ENCODE peak calls at places on chromosomes 11 and 22, in seven cellular contexts. E is HCT116, P is A549, K is HepG2, J is H1, V is SK-N-SH, S is GM12878. M is an unnamed sample.

GRCh38 chr11:93512073-93512475 is 31.1 kb downstream of the SMCO4 start:
- DNase-seq in V (no peak), E (no peak), P (no peak), K (no peak), J (no peak), S (peak; percentile 64), M (no peak)

GRCh38 chr22:27467039-27467438 is 334.5 kb downstream of the MN1 start:
- DNase-seq in P (no peak), V (no peak), S (no peak), E (no peak), K (no peak), J (no peak), M (no peak)

GRCh38 chr11:68372114-68372513 is 59.7 kb downstream of the LRP5 start:
- DNase-seq in J (no peak), V (no peak), E (no peak), S (no peak), K (no peak), P (no peak), M (no peak)

GRCh38 chr11:78535027-78535426 is 39.6 kb downstream of the NARS2 start:
- DNase-seq in K (no peak), P (no peak), V (no peak), S (no peak), E (no peak), J (no peak), M (no peak)

GRCh38 chr22:27435839-27436581 is 365.5 kb downstream of the MN1 start:
- DNase-seq in P (no peak), S (no peak), V (peak; percentile 78), J (no peak), E (no peak), K (no peak), M (peak; percentile 65)

GRCh38 chr11:13778345-13778744 is 109.9 kb downstream of the FAR1 start:
- DNase-seq in E (no peak), J (no peak), P (no peak), V (no peak), S (no peak), K (no peak), M (no peak)

GRCh38 chr22:17368727-17369552 is at the start of gene CECR2:
- DNase-seq in V (peak; percentile 54), S (peak; percentile 7), P (peak; percentile 21), J (peak; percentile 60), E (peak; percentile 34), K (no peak), M (no peak)

GRCh38 chr11:128908391-128909246 is 17.5 kb downstream of the KCNJ5 start:
- DNase-seq in S (no peak), J (no peak), K (no peak), V (peak; percentile 74), P (peak; percentile 12), E (peak; percentile 45), M (peak; percentile 82)

GRCh38 chr22:40345801-40346177 is 511 bp upstream of the ADSL start:
- DNase-seq in P (no peak), S (no peak), E (no peak), J (no peak), V (peak; percentile 36), K (peak; percentile 10), M (no peak)

GRCh38 chr22:33116846-33117547 is 58.8 kb upstream of the SYN3 start:
- DNase-seq in J (no peak), K (no peak), S (no peak), V (no peak), E (no peak), P (no peak), M (no peak)

GRCh38 chr22:17896552-17896951 is 122.3 kb upstream of the BID start:
- DNase-seq in V (peak; percentile 49), S (no peak), J (no peak), E (no peak), K (no peak), P (peak; percentile 44), M (peak; percentile 27)

GRCh38 chr11:113137735-113138529 is 176.5 kb upstream of the TTC12 start:
- DNase-seq in V (peak; percentile 56), E (no peak), P (no peak), S (no peak), K (no peak), J (no peak), M (no peak)

GRCh38 chr11:69513196-69513595 is 31.7 kb downstream of the LINC01488 start:
- DNase-seq in V (no peak), S (no peak), K (no peak), E (no peak), J (no peak), P (no peak), M (no peak)

GRCh38 chr11:46890665-46891064 is 27.7 kb downstream of the LRP4 start:
- DNase-seq in S (no peak), V (no peak), P (no peak), E (no peak), J (no peak), K (no peak), M (peak; percentile 36)

GRCh38 chr11:14312736-14313438 is 46.1 kb downstream of the RRAS2 start:
- DNase-seq in S (no peak), K (no peak), E (no peak), J (no peak), V (no peak), P (no peak), M (peak; percentile 91)

GRCh38 chr11:48116843-48117242 is 99.8 kb upstream of the OR4B1 start:
- DNase-seq in K (peak; percentile 12), E (no peak), S (no peak), J (no peak), P (peak; percentile 38), V (peak; percentile 36), M (no peak)

GRCh38 chr11:64339754-64340408 is at the start of gene CCDC88B:
- DNase-seq in S (no peak), J (no peak), V (no peak), P (no peak), K (no peak), E (no peak), M (no peak)

GRCh38 chr11:128900468-128900867 is 9.3 kb downstream of the KCNJ5 start:
- DNase-seq in E (no peak), K (no peak), P (no peak), S (no peak), V (no peak), J (no peak), M (no peak)

GRCh38 chr11:112297248-112297866 is 36.7 kb upstream of the PLET1 start:
- DNase-seq in V (no peak), J (no peak), S (no peak), K (no peak), P (no peak), E (no peak), M (no peak)

GRCh38 chr11:7654094-7654742 is 19.1 kb downstream of the CYB5R2 start:
- DNase-seq in J (no peak), K (no peak), P (no peak), V (peak; percentile 74), E (no peak), S (no peak), M (no peak)

GRCh38 chr22:19750666-19751490 is 9.7 kb upstream of the TBX1 start:
- DNase-seq in S (no peak), J (no peak), E (no peak), K (no peak), V (no peak), P (peak; percentile 34), M (peak; percentile 76)

GRCh38 chr11:61616443-61616842 is 35.6 kb upstream of the SYT7 start:
- DNase-seq in S (no peak), P (no peak), J (no peak), E (no peak), K (no peak), V (no peak), M (peak; percentile 85)

GRCh38 chr22:31170971-31171370 is 11.0 kb downstream of the RNF185 start:
- DNase-seq in V (no peak), E (no peak), P (no peak), S (no peak), K (no peak), J (no peak), M (no peak)
- TF ChIP-seq RAD21 in V (no peak), E (no peak), P (no peak), S (no peak), K (no peak), J (no peak), M (no peak)

DNA sequence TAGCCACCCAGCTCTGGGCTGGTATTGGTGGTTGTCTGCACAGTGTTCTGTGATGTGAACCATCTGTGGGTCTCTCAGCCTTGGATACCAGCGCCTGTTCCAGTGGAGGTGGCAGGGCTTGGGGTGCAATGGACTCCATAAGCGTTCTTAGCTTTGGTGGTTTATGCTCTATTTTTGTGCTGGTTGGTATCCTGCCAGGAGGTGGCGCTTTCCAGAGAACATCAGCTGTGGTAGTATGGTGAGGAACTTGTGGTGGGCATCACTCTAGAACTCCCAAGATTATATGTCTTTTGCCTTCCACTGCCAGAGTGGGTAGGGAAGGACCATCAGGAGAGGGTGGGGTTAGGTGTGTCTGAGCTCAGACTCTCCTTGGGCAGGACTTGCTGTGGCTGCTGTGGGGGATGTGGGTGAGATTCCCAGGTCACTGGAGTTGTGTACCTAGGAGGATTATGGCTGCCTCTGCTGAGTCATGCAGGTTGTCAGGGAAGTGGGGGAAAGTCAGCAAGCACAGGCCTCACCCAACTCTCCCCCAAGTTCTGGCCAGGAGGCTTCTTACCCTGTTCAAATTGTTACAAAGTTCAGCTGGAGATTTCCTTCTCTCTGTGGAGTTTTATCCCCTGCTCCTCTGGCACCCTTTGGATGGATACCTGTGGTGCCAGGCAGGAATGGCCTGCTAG is 47.2 kb downstream of the MRGPRX2 start:
- DNase-seq in P (peak; percentile 14), E (no peak), V (no peak), K (no peak), S (no peak), J (no peak), M (no peak)
- TF ChIP-seq RAD21 in P (no peak), E (no peak), V (no peak), K (no peak), S (no peak), J (peak; percentile 22), M (no peak)

DNA sequence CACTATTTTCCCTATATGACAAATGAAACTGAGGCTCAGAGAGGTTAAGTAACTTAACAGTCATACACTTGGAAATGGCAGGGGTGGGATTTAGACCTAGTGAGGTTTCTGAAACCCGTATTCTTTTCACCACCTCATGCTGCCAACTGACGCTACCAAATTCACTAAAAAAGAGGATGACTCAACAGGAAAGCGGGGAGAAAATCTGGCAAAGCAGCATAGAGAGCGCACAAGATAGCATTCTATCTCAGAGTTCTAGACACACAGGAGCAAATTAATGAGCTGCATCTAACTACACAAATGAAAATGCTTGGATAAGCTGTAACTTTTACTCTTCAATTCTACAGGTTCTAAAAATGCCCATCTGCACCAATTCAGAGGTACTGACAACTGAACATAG is 136.4 kb downstream of the RBFOX2 start:
- DNase-seq in P (no peak), V (no peak), K (no peak), S (no peak), E (no peak), J (no peak), M (peak; percentile 75)
- TF ChIP-seq RAD21 in P (no peak), V (no peak), K (no peak), S (no peak), E (no peak), J (no peak), M (no peak)

DNA sequence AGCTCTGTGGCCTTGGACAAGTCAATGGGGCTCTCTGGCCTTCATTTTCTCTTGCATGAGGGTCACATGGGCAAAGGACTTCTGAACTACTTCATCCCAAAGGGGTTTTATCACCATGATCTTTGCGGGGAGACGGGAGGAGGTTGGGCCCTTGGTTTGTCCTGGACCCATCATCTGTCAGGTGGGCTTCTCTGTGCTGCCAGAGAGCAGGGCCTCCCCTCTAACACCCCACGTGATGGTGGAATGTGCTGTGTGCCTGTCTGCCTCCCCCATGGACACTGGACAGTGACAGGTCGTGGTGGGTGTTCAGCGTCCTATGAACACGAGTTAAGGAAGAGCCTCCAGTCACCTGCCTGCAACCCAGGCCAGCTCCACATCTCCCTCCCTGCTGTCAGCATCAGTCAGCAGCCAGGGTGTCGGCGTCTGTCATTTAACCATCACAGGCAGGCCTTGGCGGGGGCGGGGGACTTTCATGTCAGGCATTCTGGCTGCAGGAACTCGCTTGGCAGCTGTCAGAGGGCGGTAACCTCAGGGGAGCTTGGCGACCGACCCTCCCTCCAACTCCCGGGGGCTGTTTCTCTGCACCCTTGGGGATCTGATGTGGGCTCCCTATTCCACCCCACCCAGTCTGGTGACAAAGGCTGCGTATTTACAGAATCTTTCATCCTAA is 2.6 kb upstream of the SUN2 start:
- DNase-seq in P (no peak), J (no peak), K (no peak), E (no peak), S (no peak), V (no peak), M (no peak)
- TF ChIP-seq RAD21 in P (no peak), J (no peak), K (no peak), E (no peak), S (no peak), V (no peak), M (no peak)